ENCODE peak calls at places on chromosomes 6 and 20, in four cellular contexts. D, X, A and V are unnamed samples.

GRCh38 chr20:56229821-56230220 is 18.7 kb upstream of the MC3R start:
- DNase-seq in D (no peak), X (no peak), A (no peak), V (no peak)

GRCh38 chr20:62032606-62033368 is 32.9 kb downstream of the TAF4 start:
- DNase-seq in D (no peak), X (no peak), A (no peak), V (no peak)

GRCh38 chr20:13649548-13649947 is 10.8 kb upstream of the TASP1 start:
- DNase-seq in D (no peak), X (no peak), A (no peak), V (no peak)

GRCh38 chr6:125844989-125845388 is 54.2 kb downstream of the NCOA7 start:
- DNase-seq in D (no peak), X (no peak), A (no peak), V (no peak)

GRCh38 chr6:134176283-134176975 is 124.0 kb upstream of the SLC2A12 start:
- DNase-seq in D (no peak), X (peak; percentile 91), A (no peak), V (no peak)

GRCh38 chr6:10719386-10720228 is 3.3 kb upstream of the TMEM14C start:
- DNase-seq in D (no peak), X (peak; percentile 80), A (no peak), V (no peak)

GRCh38 chr6:4464638-4465037 is 311.6 kb upstream of the CDYL start:
- DNase-seq in D (no peak), X (no peak), A (no peak), V (no peak)

GRCh38 chr6:168116975-168117899 is 38.2 kb upstream of the FRMD1 start:
- DNase-seq in D (no peak), X (peak; percentile 54), A (no peak), V (no peak)

GRCh38 chr20:48795732-48796131 is 32.1 kb downstream of the PREX1 start:
- DNase-seq in D (no peak), X (no peak), A (no peak), V (no peak)

GRCh38 chr20:53332022-53332824 is 261.4 kb downstream of the ZNF217 start:
- DNase-seq in D (no peak), X (no peak), A (no peak), V (no peak)

GRCh38 chr6:142367501-142368018 is 65.8 kb downstream of the ADGRG6 start:
- DNase-seq in D (no peak), X (no peak), A (no peak), V (no peak)

GRCh38 chr6:139904572-139904971 is 530.1 kb upstream of the CITED2 start:
- DNase-seq in D (no peak), X (no peak), A (no peak), V (no peak)

GRCh38 chr6:49906511-49906910 is 40.2 kb upstream of the CRISP1 start:
- DNase-seq in D (no peak), X (no peak), A (no peak), V (no peak)

GRCh38 chr6:67210450-67210849 is 1424.6 kb upstream of the ADGRB3 start:
- DNase-seq in D (no peak), X (no peak), A (peak; percentile 64), V (no peak)

GRCh38 chr20:32535953-32536823 is 48.9 kb downstream of the NOL4L start:
- DNase-seq in D (peak; percentile 76), X (no peak), A (no peak), V (no peak)

GRCh38 chr6:43963203-43963602 is 164.0 kb downstream of the MRPL14 start:
- DNase-seq in D (no peak), X (no peak), A (no peak), V (no peak)

GRCh38 chr20:10609276-10609675 is 64.5 kb downstream of the JAG1 start:
- DNase-seq in D (no peak), X (peak; percentile 85), A (no peak), V (no peak)

GRCh38 chr6:56223995-56224394 is 23.4 kb downstream of the COL21A1 start:
- DNase-seq in D (no peak), X (no peak), A (peak; percentile 87), V (no peak)

GRCh38 chr6:132527791-132528190 is 10.3 kb upstream of the TAAR9 start:
- DNase-seq in D (no peak), X (no peak), A (peak; percentile 48), V (no peak)

GRCh38 chr20:31605902-31606677 is 1.0 kb downstream of the ID1 start:
- DNase-seq in D (no peak), X (peak; percentile 82), A (no peak), V (no peak)

GRCh38 chr6:33578588-33579011 is 1.5 kb downstream of the BAK1 start:
- DNase-seq in D (no peak), X (no peak), A (no peak), V (no peak)

GRCh38 chr6:114051031-114051430 is 80.1 kb upstream of the HDAC2 start:
- DNase-seq in D (no peak), X (no peak), A (peak; percentile 71), V (no peak)

GRCh38 chr6:156262014-156262413 is 515.2 kb upstream of the ARID1B start:
- DNase-seq in D (no peak), X (no peak), A (no peak), V (no peak)

GRCh38 chr6:35494161-35494563 is 2.7 kb downstream of the TEAD3 start:
- DNase-seq in D (no peak), X (no peak), A (peak; percentile 29), V (peak; percentile 74)

GRCh38 chr6:26420607-26421235 is 18.6 kb downstream of the BTN3A1 start:
- DNase-seq in D (peak; percentile 9), X (no peak), A (peak; percentile 54), V (no peak)

GRCh38 chr6:113774122-113774835 is 82.9 kb upstream of the MARCKS start:
- DNase-seq in D (no peak), X (no peak), A (peak; percentile 24), V (no peak)

GRCh38 chr20:16491277-16491912 is 81.9 kb downstream of the KIF16B start:
- DNase-seq in D (no peak), X (no peak), A (no peak), V (no peak)